ENCODE peak calls at places on chromosomes 12 and 14, in nine cellular contexts. H, N, T, U, Q, V, J, Z and S are unnamed samples.

GRCh38 chr14:92637228-92637627 is 111.2 kb downstream of the LGMN start:
- DNase-seq in J (peak), H (no peak), Z (no peak), N (no peak), T (peak), Q (no peak), U (no peak), V (no peak), S (no peak)

GRCh38 chr14:23629831-23630396 is 6.2 kb upstream of the DHRS2 start:
- DNase-seq in T (no peak), J (no peak), V (no peak), U (no peak), Z (no peak), Q (no peak), H (no peak), N (no peak), S (no peak)

GRCh38 chr12:6612247-6612646 is 5.1 kb upstream of the CHD4 start:
- DNase-seq in T (no peak), V (no peak), Z (no peak), U (no peak), J (no peak), N (no peak), H (no peak), Q (no peak), S (no peak)

GRCh38 chr12:113154351-113154973 is 4.9 kb downstream of the CFAP73 start:
- DNase-seq in Q (no peak), Z (no peak), N (no peak), H (no peak), T (peak), U (no peak), J (peak), V (no peak), S (peak)

GRCh38 chr14:34368115-34368970 is 93.7 kb downstream of the SPTSSA start:
- DNase-seq in U (no peak), Q (peak), J (no peak), T (no peak), H (peak), Z (no peak), V (no peak), N (no peak), S (no peak)

GRCh38 chr12:85089792-85090191 is 53.6 kb downstream of the LRRIQ1 start:
- DNase-seq in J (no peak), Z (no peak), T (no peak), H (no peak), U (no peak), Q (no peak), V (no peak), N (no peak), S (no peak)

GRCh38 chr12:94988471-94988870 is 15.0 kb downstream of the NDUFA12 start:
- DNase-seq in U (no peak), V (no peak), T (no peak), N (no peak), H (no peak), J (no peak), Z (no peak), Q (no peak), S (no peak)

GRCh38 chr12:51752490-51752889 is 96.0 kb downstream of the FIGNL2 start:
- DNase-seq in Q (peak), U (peak), V (peak), Z (no peak), H (peak), J (peak), N (no peak), T (peak), S (peak)

GRCh38 chr12:117282490-117282889 is 78.9 kb downstream of the NOS1 start:
- DNase-seq in T (no peak), V (no peak), J (no peak), H (no peak), N (no peak), Q (no peak), Z (no peak), U (no peak), S (no peak)

GRCh38 chr14:77882098-77882497 is 82.2 kb downstream of the ADCK1 start:
- DNase-seq in J (no peak), Q (peak), Z (no peak), H (no peak), V (peak), U (no peak), N (no peak), T (no peak), S (peak)

GRCh38 chr12:26195641-26196423 is 459 bp downstream of the SSPN start:
- DNase-seq in V (peak), Q (peak), U (peak), N (peak), T (peak), Z (no peak), J (peak), H (no peak), S (peak)

GRCh38 chr14:85056228-85056627 is 473.7 kb upstream of the FLRT2 start:
- DNase-seq in T (no peak), J (no peak), Z (no peak), H (no peak), Q (no peak), N (no peak), U (no peak), V (no peak), S (no peak)

GRCh38 chr12:15855646-15856045 is 26.5 kb upstream of the STRAP start:
- DNase-seq in N (no peak), U (peak), V (no peak), Q (peak), T (no peak), Z (no peak), H (no peak), J (no peak), S (no peak)

GRCh38 chr12:64088431-64089349 is 133.4 kb downstream of the KICS2 start:
- DNase-seq in U (peak), N (no peak), T (no peak), V (peak), Q (peak), J (peak), Z (no peak), H (peak), S (no peak)

GRCh38 chr12:72547593-72547992 is 275.4 kb downstream of the TRHDE start:
- DNase-seq in Z (no peak), V (no peak), Q (peak), N (no peak), H (peak), J (no peak), U (no peak), T (no peak), S (no peak)

GRCh38 chr14:85528882-85529585 is 910 bp upstream of the FLRT2 start:
- DNase-seq in J (peak), T (no peak), U (peak), N (no peak), Q (peak), V (no peak), H (no peak), Z (no peak), S (no peak)

GRCh38 chr12:54030889-54031860 is 1.7 kb upstream of the HOXC5 start:
- DNase-seq in U (no peak), J (peak), T (peak), V (no peak), Q (no peak), N (no peak), Z (no peak), H (no peak), S (no peak)

GRCh38 chr14:35470775-35471174 is 63.2 kb upstream of the INSM2 start:
- DNase-seq in V (no peak), Z (no peak), Q (peak), J (peak), T (peak), U (no peak), N (no peak), H (no peak), S (no peak)

GRCh38 chr12:65948320-65949008 is 124.2 kb downstream of the HMGA2 start:
- DNase-seq in H (peak), Q (peak), U (peak), J (no peak), V (peak), T (no peak), N (peak), Z (no peak), S (peak)

GRCh38 chr14:24160850-24161804 is at the start of gene IRF9:
- DNase-seq in N (peak), V (peak), H (peak), Q (peak), U (peak), Z (peak), T (peak), J (peak), S (peak)

GRCh38 chr14:57087841-57088240 is 180.9 kb downstream of the EXOC5 start:
- DNase-seq in J (no peak), T (no peak), U (no peak), V (no peak), H (no peak), Q (no peak), Z (no peak), N (no peak), S (no peak)

GRCh38 chr12:93002278-93003054 is 73.4 kb upstream of the EEA1 start:
- DNase-seq in T (no peak), U (peak), V (peak), N (no peak), H (peak), Q (peak), Z (no peak), J (no peak), S (no peak)

GRCh38 chr12:713281-713875 is 39.0 kb upstream of the WNK1 start:
- DNase-seq in Z (no peak), N (no peak), U (no peak), V (no peak), Q (no peak), H (no peak), T (no peak), J (no peak), S (no peak)

GRCh38 chr14:58455593-58456265 is 28.2 kb downstream of the KIAA0586 start:
- DNase-seq in T (no peak), Q (peak), U (peak), Z (no peak), V (no peak), J (peak), N (no peak), H (no peak), S (no peak)

GRCh38 chr12:42332301-42332894 is 6.4 kb downstream of the PPHLN1 start:
- DNase-seq in T (no peak), N (no peak), J (no peak), Q (peak), V (no peak), H (peak), Z (no peak), U (peak), S (no peak)

GRCh38 chr12:108447168-108447840 is 67.8 kb upstream of the FICD start:
- DNase-seq in V (no peak), T (no peak), U (no peak), N (no peak), Z (no peak), H (no peak), Q (no peak), J (no peak), S (no peak)

GRCh38 chr14:106586098-106586704 is 1059.8 kb downstream of the TMEM121 start:
- DNase-seq in Z (peak), J (peak), H (no peak), N (no peak), U (no peak), T (no peak), V (peak), Q (no peak), S (no peak)

GRCh38 chr12:80593766-80594165 is 113.7 kb upstream of the MYF6 start:
- DNase-seq in U (peak), J (no peak), H (peak), T (no peak), Z (no peak), N (no peak), V (no peak), Q (peak), S (no peak)

GRCh38 chr14:91377700-91378652 is 39.6 kb downstream of the CCDC88C start:
- DNase-seq in N (no peak), Q (no peak), J (no peak), V (no peak), Z (no peak), U (no peak), T (no peak), H (no peak), S (no peak)

GRCh38 chr14:69464379-69464778 is 20.1 kb upstream of the PLEKHD1 start:
- DNase-seq in V (no peak), Q (no peak), U (no peak), T (no peak), N (no peak), Z (no peak), H (no peak), J (no peak), S (no peak)